ENCODE peak calls at places on chromosome 13, in five cellular contexts. E is AG04450; L is ovary; X is naive thymus-derived CD4-positive, alpha-beta T cell; U is endothelial cell of umbilical vein. F is an unnamed sample.
A peak's percentile ranks its signal among the peaks of the same experiment; 100 is the strongest.

GRCh38 chr13:113122571-113123225 is at the start of gene F10:
- DNase-seq in E (peak; percentile 39), L (peak; percentile 80), X (no peak), U (no peak), F (peak; percentile 62)

GRCh38 chr13:50208826-50209335 is 193.6 kb downstream of the KCNRG start:
- DNase-seq in U (peak; percentile 77), X (no peak), E (peak; percentile 44), L (no peak), F (no peak)

GRCh38 chr13:113413178-113413897 is 40.0 kb downstream of the ADPRHL1 start:
- DNase-seq in X (no peak), E (no peak), U (no peak), L (no peak), F (peak; percentile 67)

GRCh38 chr13:26469602-26470001 is 87.9 kb upstream of the WASF3 start:
- DNase-seq in E (no peak), U (no peak), X (no peak), L (no peak), F (no peak)

GRCh38 chr13:48434203-48434602 is 21.3 kb upstream of the LPAR6 start:
- DNase-seq in E (no peak), L (no peak), X (no peak), U (no peak), F (no peak)

GRCh38 chr13:86976521-86977324 is 694.4 kb upstream of the SLITRK5 start:
- DNase-seq in E (no peak), L (no peak), U (no peak), X (no peak), F (no peak)

GRCh38 chr13:110343241-110343865 is 36.3 kb downstream of the COL4A2 start:
- DNase-seq in E (no peak), X (no peak), L (no peak), U (no peak), F (no peak)

GRCh38 chr13:63435668-63436275 is 2020.1 kb upstream of the PCDH20 start:
- DNase-seq in U (peak; percentile 24), X (no peak), E (peak; percentile 95), L (no peak), F (no peak)

GRCh38 chr13:58963321-58963720 is 1200.4 kb downstream of the DIAPH3 start:
- DNase-seq in X (no peak), L (no peak), E (no peak), U (peak; percentile 26), F (no peak)

GRCh38 chr13:111384441-111385181 is 64.2 kb downstream of the TEX29 start:
- DNase-seq in U (no peak), X (peak; percentile 72), E (no peak), L (no peak), F (no peak)

GRCh38 chr13:94313321-94313720 is 166.2 kb downstream of the DCT start:
- DNase-seq in X (no peak), L (no peak), E (no peak), U (no peak), F (no peak)

GRCh38 chr13:104408733-104409132 is 1342.5 kb upstream of the SLC10A2 start:
- DNase-seq in X (no peak), E (no peak), L (no peak), U (peak; percentile 54), F (no peak)

GRCh38 chr13:26247011-26247410 is 6.9 kb upstream of the CDK8 start:
- DNase-seq in X (no peak), L (no peak), E (no peak), U (no peak), F (no peak)

GRCh38 chr13:20796791-20797513 is 23.2 kb upstream of the EEF1AKMT1 start:
- DNase-seq in E (no peak), X (no peak), L (no peak), U (peak; percentile 86), F (no peak)

GRCh38 chr13:109145631-109146030 is 516.2 kb downstream of the MYO16 start:
- DNase-seq in E (peak; percentile 44), L (peak; percentile 36), X (peak; percentile 16), U (peak; percentile 71), F (no peak)

GRCh38 chr13:68027311-68027710 is 797.2 kb upstream of the PCDH9 start:
- DNase-seq in E (no peak), U (no peak), X (no peak), L (no peak), F (no peak)

GRCh38 chr13:50323440-50324070 is 308.3 kb downstream of the KCNRG start:
- DNase-seq in L (no peak), X (no peak), E (peak; percentile 71), U (peak; percentile 41), F (no peak)

GRCh38 chr13:39455534-39456175 is 147.3 kb downstream of the LHFPL6 start:
- DNase-seq in L (no peak), X (no peak), U (peak; percentile 91), E (no peak), F (no peak)

GRCh38 chr13:24181991-24182702 is 21.6 kb downstream of the SPATA13 start:
- DNase-seq in E (no peak), U (no peak), L (no peak), X (no peak), F (no peak)

GRCh38 chr13:44921931-44922758 is 67.1 kb downstream of the NUFIP1 start:
- DNase-seq in X (no peak), E (peak; percentile 93), L (peak; percentile 71), U (peak; percentile 55), F (no peak)

GRCh38 chr13:41107104-41107571 is 25.5 kb downstream of the KBTBD6 start:
- DNase-seq in U (no peak), E (no peak), L (no peak), X (no peak), F (no peak)

GRCh38 chr13:52432456-52432855 is 18.0 kb downstream of the VPS36 start:
- DNase-seq in E (no peak), L (no peak), U (no peak), X (no peak), F (no peak)

GRCh38 chr13:52428295-52428694 is 22.1 kb downstream of the VPS36 start:
- DNase-seq in L (no peak), U (peak; percentile 97), E (peak; percentile 41), X (no peak), F (no peak)
- H3K27ac ChIP-seq in L (no peak overlapping the region), U (peak overlapping the region; percentile 96), E (no peak overlapping the region), X (no peak overlapping the region), F (no peak overlapping the region)

DNA sequence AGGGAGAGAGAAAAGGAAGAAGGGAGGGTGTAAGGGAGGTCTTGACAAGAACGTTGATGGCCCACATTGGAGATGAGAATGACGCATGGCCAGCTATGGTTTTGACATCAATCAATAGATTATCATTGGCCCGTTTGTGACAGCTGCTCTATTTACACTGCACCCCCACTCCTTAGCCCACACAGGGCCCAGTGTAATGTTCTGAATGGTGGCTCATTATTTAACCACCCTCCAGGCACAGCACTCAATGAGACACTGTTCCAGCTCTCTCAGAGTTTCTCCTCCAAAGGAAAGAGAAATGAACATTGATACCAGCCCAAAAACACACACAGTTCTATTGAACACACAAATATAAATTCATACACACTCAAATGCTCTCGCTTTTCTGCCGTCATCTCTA is 173.0 kb upstream of the IPO5 start:
- DNase-seq in E (no peak), U (no peak), L (no peak), X (no peak), F (no peak)
- H3K27ac ChIP-seq in E (no peak overlapping the region), U (no peak overlapping the region), L (no peak overlapping the region), X (no peak overlapping the region), F (no peak overlapping the region)

DNA sequence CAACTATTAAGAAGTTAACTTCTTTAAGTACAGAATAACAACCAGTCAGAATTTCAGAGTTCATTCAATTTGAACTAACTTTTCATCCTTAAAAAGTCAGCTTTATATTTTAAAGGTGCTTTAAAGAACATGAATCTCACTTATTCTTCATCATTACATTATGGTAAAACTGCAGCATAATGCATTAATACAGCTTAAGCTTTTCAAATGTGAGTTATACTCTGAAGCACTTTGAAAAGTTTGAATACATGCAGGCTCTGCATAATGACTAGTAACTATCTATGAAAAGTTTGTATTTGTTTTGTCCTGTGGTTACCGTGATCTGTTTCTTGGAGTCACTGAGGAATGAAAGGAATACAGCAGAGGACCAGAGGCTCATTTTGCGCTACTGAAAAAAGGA is 4.0 kb downstream of the PCDH17 start:
- DNase-seq in U (no peak), L (no peak), X (no peak), E (no peak), F (no peak)
- H3K27ac ChIP-seq in U (no peak overlapping the region), L (no peak overlapping the region), X (no peak overlapping the region), E (no peak overlapping the region), F (no peak overlapping the region)

GRCh38 chr13:30865131-30866009 is 40.7 kb upstream of the MEDAG start:
- DNase-seq in L (peak; percentile 81), U (peak; percentile 92), E (peak; percentile 91), X (peak; percentile 44), F (peak; percentile 81)

GRCh38 chr13:30863796-30864195 is 42.3 kb upstream of the MEDAG start:
- DNase-seq in L (no peak), U (no peak), E (no peak), X (no peak), F (no peak)

GRCh38 chr13:30862707-30863106 is 43.4 kb upstream of the MEDAG start:
- DNase-seq in L (peak; percentile 70), X (no peak), E (no peak), U (no peak), F (peak; percentile 69)

GRCh38 chr13:30863231-30863630 is 42.8 kb upstream of the MEDAG start:
- DNase-seq in U (no peak), L (no peak), E (no peak), X (no peak), F (no peak)

GRCh38 chr13:30864352-30865130 is 41.5 kb upstream of the MEDAG start:
- DNase-seq in X (no peak), E (peak; percentile 89), L (peak; percentile 44), U (peak; percentile 83), F (no peak)
- H3K27ac ChIP-seq in X (no peak overlapping the region), E (peak overlapping the region; percentile 100), L (peak overlapping the region; percentile 65), U (peak overlapping the region; percentile 95), F (peak overlapping the region; percentile 69)

DNA sequence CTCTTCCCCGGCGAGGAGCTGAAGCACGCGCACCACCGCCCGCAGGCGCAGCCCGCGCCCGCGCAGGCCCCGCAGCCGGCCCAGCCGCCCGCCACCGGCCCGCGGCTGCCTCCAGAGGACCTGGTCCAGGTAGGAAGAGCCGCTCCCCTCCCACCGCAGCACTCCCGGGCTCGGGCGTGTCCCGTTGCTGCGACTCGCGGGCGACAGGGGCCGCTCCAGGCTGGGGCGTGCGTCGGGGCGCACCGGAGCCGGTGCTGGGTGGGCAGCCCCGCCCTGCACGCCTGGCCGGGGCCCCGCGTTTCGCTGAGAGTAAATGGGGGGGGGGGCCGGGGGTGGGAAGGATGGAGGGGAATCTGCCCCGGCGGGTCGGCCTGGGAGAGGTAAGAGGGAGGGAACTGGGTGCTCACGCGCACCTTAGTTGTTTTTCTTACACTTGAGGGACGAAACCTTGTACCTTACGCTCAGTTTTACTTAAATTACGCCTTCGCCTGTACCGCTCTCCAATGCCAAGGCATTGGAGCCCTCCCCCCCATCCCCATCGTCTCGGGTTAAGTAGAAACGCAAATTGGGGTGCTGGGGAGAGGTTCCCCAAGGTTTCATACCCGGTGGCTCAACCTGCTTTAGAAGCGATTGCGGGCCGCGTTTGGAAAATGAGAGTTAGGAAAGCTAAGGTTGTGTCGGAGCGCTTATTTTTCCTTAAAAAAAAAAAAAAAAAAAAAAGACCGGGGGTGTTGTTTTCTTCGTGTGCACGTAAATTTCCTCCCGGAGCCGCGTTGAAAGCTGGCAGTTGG is 850 bp downstream of the KLF5 start:
- DNase-seq in L (peak; percentile 27), U (peak; percentile 16), E (no peak), X (no peak), F (peak; percentile 92)
- H3K27ac ChIP-seq in L (peak overlapping the region; percentile 49), U (peak overlapping the region; percentile 5), E (peak overlapping the region; percentile 61), X (peak overlapping the region; percentile 42), F (peak overlapping the region; percentile 93)

F was measured in pancreas.